ENCODE peak calls at places on chromosomes 16 and 17, in seven cellular contexts. One of them, this sample, is unnamed.

GRCh38 chr16:53785044-53785443 is 81.1 kb downstream of the FTO start:
- DNase-seq in IMR-90: peak; percentile 66
- DNase-seq in neuronal stem cell: no peak
- DNase-seq in H1: no peak
- DNase-seq in H9: no peak
- DNase-seq in mesenchymal stem cell: no peak
- DNase-seq in mesendoderm: no peak
- DNase-seq in this sample: no peak

GRCh38 chr16:78925071-78925714 is 675.3 kb downstream of the MAF start:
- DNase-seq in IMR-90: no peak
- DNase-seq in neuronal stem cell: no peak
- DNase-seq in H1: peak; percentile 65
- DNase-seq in H9: peak; percentile 46
- DNase-seq in mesenchymal stem cell: peak; percentile 11
- DNase-seq in mesendoderm: peak; percentile 75
- DNase-seq in this sample: peak; percentile 18

GRCh38 chr16:48354877-48355585 is 30.2 kb downstream of the SIAH1 start:
- DNase-seq in IMR-90: no peak
- DNase-seq in neuronal stem cell: no peak
- DNase-seq in H1: no peak
- DNase-seq in H9: no peak
- DNase-seq in mesenchymal stem cell: no peak
- DNase-seq in mesendoderm: no peak
- DNase-seq in this sample: no peak

GRCh38 chr17:63282455-63282854 is 163.7 kb downstream of the CYB561 start:
- DNase-seq in IMR-90: no peak
- DNase-seq in neuronal stem cell: no peak
- DNase-seq in H1: no peak
- DNase-seq in H9: no peak
- DNase-seq in mesenchymal stem cell: no peak
- DNase-seq in mesendoderm: no peak
- DNase-seq in this sample: no peak

GRCh38 chr17:75152971-75153853 is 1.1 kb downstream of the JPT1 start:
- DNase-seq in IMR-90: peak; percentile 28
- DNase-seq in neuronal stem cell: no peak
- DNase-seq in H1: no peak
- DNase-seq in H9: peak; percentile 64
- DNase-seq in mesenchymal stem cell: peak; percentile 45
- DNase-seq in mesendoderm: peak; percentile 76
- DNase-seq in this sample: peak; percentile 64

GRCh38 chr16:54176376-54176901 is 110.1 kb downstream of the IRX3 start:
- DNase-seq in IMR-90: no peak
- DNase-seq in neuronal stem cell: no peak
- DNase-seq in H1: peak; percentile 60
- DNase-seq in H9: peak; percentile 76
- DNase-seq in mesenchymal stem cell: no peak
- DNase-seq in mesendoderm: peak; percentile 60
- DNase-seq in this sample: no peak

GRCh38 chr17:4602041-4602440 is 17.7 kb downstream of the SMTNL2 start:
- DNase-seq in IMR-90: no peak
- DNase-seq in neuronal stem cell: no peak
- DNase-seq in H1: no peak
- DNase-seq in H9: no peak
- DNase-seq in mesenchymal stem cell: no peak
- DNase-seq in mesendoderm: no peak
- DNase-seq in this sample: no peak

GRCh38 chr16:58099956-58100300 is 29.3 kb downstream of the CFAP20 start:
- DNase-seq in IMR-90: no peak
- DNase-seq in neuronal stem cell: no peak
- DNase-seq in H1: no peak
- DNase-seq in H9: no peak
- DNase-seq in mesenchymal stem cell: no peak
- DNase-seq in mesendoderm: no peak
- DNase-seq in this sample: no peak

GRCh38 chr16:74268372-74268782 is 28.2 kb upstream of the PSMD7 start:
- DNase-seq in IMR-90: no peak
- DNase-seq in neuronal stem cell: no peak
- DNase-seq in H1: peak; percentile 10
- DNase-seq in H9: no peak
- DNase-seq in mesenchymal stem cell: no peak
- DNase-seq in mesendoderm: no peak
- DNase-seq in this sample: no peak

DNA sequence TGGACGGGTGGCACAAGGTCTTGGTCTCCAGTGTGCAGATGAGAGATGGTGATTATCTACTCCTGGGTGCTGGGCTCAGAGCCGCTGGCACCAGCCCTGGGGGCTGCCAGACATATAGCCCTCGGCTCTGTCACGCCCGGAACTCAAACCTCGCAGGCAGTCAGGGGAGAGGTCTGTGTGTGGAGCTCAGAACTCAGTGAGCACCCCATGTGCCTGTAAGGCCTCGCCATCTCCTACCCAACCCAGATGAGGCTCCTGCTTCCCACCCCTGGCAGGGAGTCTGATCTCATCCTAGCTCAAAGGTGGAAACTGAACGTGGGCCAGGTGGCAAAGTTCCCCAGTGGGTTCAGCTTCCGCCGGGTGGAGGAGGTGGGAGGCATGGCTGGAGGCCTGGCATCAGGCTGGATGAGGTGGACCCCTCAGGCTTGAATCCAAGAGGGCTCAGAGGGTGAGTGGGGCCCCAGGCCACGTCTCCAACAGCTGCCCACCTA is 22.6 kb upstream of the NPTX1 start:
- DNase-seq in IMR-90: no peak
- DNase-seq in neuronal stem cell: no peak
- DNase-seq in H1: no peak
- DNase-seq in H9: no peak
- DNase-seq in mesenchymal stem cell: no peak
- DNase-seq in mesendoderm: no peak
- DNase-seq in this sample: no peak
- H4K8ac ChIP-seq in IMR-90: peak overlapping the region; percentile 61
- H4K8ac ChIP-seq in neuronal stem cell: no peak overlapping the region
- H4K8ac ChIP-seq in H1: no peak overlapping the region
- H4K8ac ChIP-seq in H9: no peak overlapping the region
- H4K8ac ChIP-seq in mesenchymal stem cell: no peak overlapping the region
- H4K8ac ChIP-seq in mesendoderm: no peak overlapping the region
- H4K8ac ChIP-seq in this sample: no peak overlapping the region

GRCh38 chr17:77194179-77194578 is 53.4 kb downstream of the SEC14L1 start:
- DNase-seq in IMR-90: no peak
- DNase-seq in neuronal stem cell: no peak
- DNase-seq in H1: no peak
- DNase-seq in H9: no peak
- DNase-seq in mesenchymal stem cell: no peak
- DNase-seq in mesendoderm: no peak
- DNase-seq in this sample: no peak
- H4K8ac ChIP-seq in IMR-90: no peak overlapping the region
- H4K8ac ChIP-seq in neuronal stem cell: no peak overlapping the region
- H4K8ac ChIP-seq in H1: no peak overlapping the region
- H4K8ac ChIP-seq in H9: no peak overlapping the region
- H4K8ac ChIP-seq in mesenchymal stem cell: no peak overlapping the region
- H4K8ac ChIP-seq in mesendoderm: no peak overlapping the region
- H4K8ac ChIP-seq in this sample: no peak overlapping the region

GRCh38 chr17:52389632-52390031 is 231.1 kb upstream of the CA10 start:
- DNase-seq in IMR-90: no peak
- DNase-seq in neuronal stem cell: no peak
- DNase-seq in H1: no peak
- DNase-seq in H9: no peak
- DNase-seq in mesenchymal stem cell: no peak
- DNase-seq in mesendoderm: no peak
- DNase-seq in this sample: no peak

GRCh38 chr17:52388941-52389340 is 230.4 kb upstream of the CA10 start:
- DNase-seq in IMR-90: no peak
- DNase-seq in neuronal stem cell: no peak
- DNase-seq in H1: no peak
- DNase-seq in H9: no peak
- DNase-seq in mesenchymal stem cell: no peak
- DNase-seq in mesendoderm: no peak
- DNase-seq in this sample: no peak

GRCh38 chr17:52390422-52390821 is 231.9 kb upstream of the CA10 start:
- DNase-seq in IMR-90: no peak
- DNase-seq in neuronal stem cell: no peak
- DNase-seq in H1: no peak
- DNase-seq in H9: no peak
- DNase-seq in mesenchymal stem cell: no peak
- DNase-seq in mesendoderm: no peak
- DNase-seq in this sample: no peak

GRCh38 chr17:52383493-52384100 is 225.1 kb upstream of the CA10 start:
- DNase-seq in IMR-90: peak; percentile 0
- DNase-seq in neuronal stem cell: peak; percentile 65
- DNase-seq in H1: peak; percentile 69
- DNase-seq in H9: peak; percentile 89
- DNase-seq in mesenchymal stem cell: peak; percentile 8
- DNase-seq in mesendoderm: peak; percentile 94
- DNase-seq in this sample: peak; percentile 70

GRCh38 chr17:52384695-52385094 is 226.2 kb upstream of the CA10 start:
- DNase-seq in IMR-90: no peak
- DNase-seq in neuronal stem cell: no peak
- DNase-seq in H1: no peak
- DNase-seq in H9: no peak
- DNase-seq in mesenchymal stem cell: no peak
- DNase-seq in mesendoderm: no peak
- DNase-seq in this sample: no peak
- H4K8ac ChIP-seq in IMR-90: no peak overlapping the region
- H4K8ac ChIP-seq in neuronal stem cell: no peak overlapping the region
- H4K8ac ChIP-seq in H1: no peak overlapping the region
- H4K8ac ChIP-seq in H9: no peak overlapping the region
- H4K8ac ChIP-seq in mesenchymal stem cell: no peak overlapping the region
- H4K8ac ChIP-seq in mesendoderm: no peak overlapping the region
- H4K8ac ChIP-seq in this sample: no peak overlapping the region

DNA sequence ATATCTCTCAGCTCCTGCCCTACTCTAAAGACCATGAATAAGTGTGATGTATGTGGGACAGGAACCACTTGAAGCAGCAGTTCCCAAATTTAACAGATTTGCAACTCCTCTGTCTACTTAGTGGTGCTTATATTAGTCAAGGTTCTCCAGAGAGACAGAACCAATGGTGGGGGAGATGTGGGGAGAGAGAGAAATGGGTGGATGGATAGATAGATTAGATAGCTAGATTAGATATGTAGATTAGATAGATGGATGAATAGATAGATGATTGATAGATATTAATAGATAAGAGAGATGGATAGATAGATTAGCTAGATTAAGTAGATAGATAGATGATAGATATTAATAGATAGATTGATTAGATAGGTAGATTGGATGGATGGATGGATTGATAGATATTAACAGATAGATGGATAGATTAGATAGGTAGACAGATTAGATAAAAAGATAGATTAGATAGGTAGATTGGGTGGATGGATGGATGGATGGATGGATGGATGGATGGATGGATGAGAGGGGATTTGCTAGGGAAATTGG is 154.0 kb upstream of the NOL11 start:
- DNase-seq in IMR-90: no peak
- DNase-seq in neuronal stem cell: no peak
- DNase-seq in H1: no peak
- DNase-seq in H9: no peak
- DNase-seq in mesenchymal stem cell: no peak
- DNase-seq in mesendoderm: no peak
- DNase-seq in this sample: no peak
- H4K8ac ChIP-seq in IMR-90: no peak overlapping the region
- H4K8ac ChIP-seq in neuronal stem cell: no peak overlapping the region
- H4K8ac ChIP-seq in H1: no peak overlapping the region
- H4K8ac ChIP-seq in H9: no peak overlapping the region
- H4K8ac ChIP-seq in mesenchymal stem cell: no peak overlapping the region
- H4K8ac ChIP-seq in mesendoderm: no peak overlapping the region
- H4K8ac ChIP-seq in this sample: no peak overlapping the region

DNA sequence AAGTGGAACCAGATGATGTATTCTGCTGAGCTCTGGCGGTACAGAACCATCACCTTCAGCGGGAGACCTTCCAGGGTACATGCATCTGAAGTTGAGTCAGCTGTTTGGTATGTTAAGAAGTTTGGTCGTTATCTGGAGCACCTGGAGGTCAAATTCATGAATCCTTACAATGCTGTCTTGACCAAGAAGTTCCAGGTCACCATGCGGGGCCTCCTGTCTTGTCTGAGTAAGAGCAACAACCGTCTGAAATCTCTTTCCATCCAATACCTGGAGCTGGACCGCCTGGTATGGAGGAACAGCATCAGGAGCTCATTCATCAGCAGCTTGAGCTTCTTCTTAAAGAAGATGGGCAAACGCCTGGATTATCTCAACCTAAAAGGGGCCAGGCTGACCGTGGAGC is 4.0 kb downstream of the FBXO39 start:
- DNase-seq in IMR-90: no peak
- DNase-seq in neuronal stem cell: no peak
- DNase-seq in H1: no peak
- DNase-seq in H9: no peak
- DNase-seq in mesenchymal stem cell: no peak
- DNase-seq in mesendoderm: peak; percentile 32
- DNase-seq in this sample: peak; percentile 88
- H4K8ac ChIP-seq in IMR-90: no peak overlapping the region
- H4K8ac ChIP-seq in neuronal stem cell: no peak overlapping the region
- H4K8ac ChIP-seq in H1: no peak overlapping the region
- H4K8ac ChIP-seq in H9: no peak overlapping the region
- H4K8ac ChIP-seq in mesenchymal stem cell: no peak overlapping the region
- H4K8ac ChIP-seq in mesendoderm: no peak overlapping the region
- H4K8ac ChIP-seq in this sample: no peak overlapping the region

DNA sequence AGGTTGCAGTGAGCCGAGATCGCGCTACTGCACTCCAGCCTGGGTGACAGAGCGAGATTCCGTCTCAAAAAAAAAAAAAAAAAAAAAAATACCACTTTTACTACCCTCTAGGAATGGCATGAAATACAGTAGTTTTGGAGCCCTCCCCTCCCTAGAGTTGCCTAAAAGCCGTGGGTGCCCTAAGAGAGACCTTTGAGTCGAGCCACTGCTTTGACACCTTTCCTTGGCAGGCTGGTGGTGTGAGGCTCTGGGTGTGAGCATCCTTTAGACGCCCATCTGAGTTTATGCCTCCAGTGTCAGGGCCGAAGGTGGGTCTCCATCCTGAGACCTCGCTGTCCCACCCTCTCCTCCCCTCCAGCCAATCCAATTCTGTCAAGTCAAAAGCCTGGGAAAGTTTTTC is 46.2 kb downstream of the RAP1GAP2 start:
- DNase-seq in IMR-90: no peak
- DNase-seq in neuronal stem cell: no peak
- DNase-seq in H1: no peak
- DNase-seq in H9: no peak
- DNase-seq in mesenchymal stem cell: no peak
- DNase-seq in mesendoderm: no peak
- DNase-seq in this sample: no peak
- H4K8ac ChIP-seq in IMR-90: no peak overlapping the region
- H4K8ac ChIP-seq in neuronal stem cell: no peak overlapping the region
- H4K8ac ChIP-seq in H1: no peak overlapping the region
- H4K8ac ChIP-seq in H9: no peak overlapping the region
- H4K8ac ChIP-seq in mesenchymal stem cell: no peak overlapping the region
- H4K8ac ChIP-seq in mesendoderm: no peak overlapping the region
- H4K8ac ChIP-seq in this sample: no peak overlapping the region